ENCODE peak calls at places on chromosomes 1 and 21, in four cellular contexts. U is ovary, J is spleen, K is uterus. Y is an unnamed sample.

GRCh38 chr21:14591882-14592281 is 45.8 kb upstream of the SAMSN1 start:
- DNase-seq in K (peak; percentile 41), U (no peak), J (no peak), Y (no peak)

GRCh38 chr21:35476616-35477395 is 427.7 kb upstream of the RUNX1 start:
- DNase-seq in K (no peak), U (no peak), J (no peak), Y (no peak)

GRCh38 chr1:18784523-18784833 is 75.0 kb downstream of the TAS1R2 start:
- DNase-seq in J (no peak), K (no peak), U (no peak), Y (no peak)

GRCh38 chr1:16367968-16368910 is 1.2 kb downstream of the SZRD1 start:
- DNase-seq in U (no peak), J (no peak), K (no peak), Y (no peak)

GRCh38 chr1:30258471-30258870 is 464.9 kb downstream of the MATN1 start:
- DNase-seq in K (no peak), U (no peak), J (peak; percentile 14), Y (no peak)

GRCh38 chr21:15557925-15558324 is 171.9 kb upstream of the USP25 start:
- DNase-seq in K (no peak), J (no peak), U (no peak), Y (no peak)

GRCh38 chr1:222754386-222755139 is 17.6 kb downstream of the FAM177B start:
- DNase-seq in U (no peak), J (no peak), K (peak; percentile 76), Y (peak; percentile 88)

GRCh38 chr1:168199056-168199455 is 20.3 kb downstream of the TIPRL start:
- DNase-seq in K (no peak), U (no peak), J (no peak), Y (no peak)

GRCh38 chr1:242030071-242030470 is 31.2 kb upstream of the MAP1LC3C start:
- DNase-seq in U (no peak), J (no peak), K (no peak), Y (no peak)

GRCh38 chr1:165257969-165258459 is 98.5 kb downstream of the LMX1A start:
- DNase-seq in K (peak; percentile 30), U (no peak), J (no peak), Y (peak; percentile 69)

GRCh38 chr1:7218210-7218832 is 433.1 kb downstream of the CAMTA1 start:
- DNase-seq in K (no peak), U (no peak), J (no peak), Y (no peak)

GRCh38 chr1:228075801-228076271 is 6.7 kb upstream of the ARF1 start:
- DNase-seq in J (no peak), K (peak; percentile 10), U (peak; percentile 8), Y (peak; percentile 48)

GRCh38 chr1:225987491-225988316 is 11.4 kb downstream of the SDE2 start:
- DNase-seq in K (no peak), J (no peak), U (no peak), Y (no peak)

GRCh38 chr1:178541829-178542553 is 29.1 kb downstream of the TEX35 start:
- DNase-seq in U (peak; percentile 38), J (peak; percentile 89), K (peak; percentile 44), Y (no peak)
- TF ChIP-seq POLR2A in U (no peak), J (no peak), K (no peak), Y (no peak)

GRCh38 chr1:29166291-29166878 is 15.3 kb downstream of the SRSF4 start:
- DNase-seq in J (no peak), U (no peak), K (no peak), Y (no peak)
- TF ChIP-seq POLR2A in J (no peak), U (no peak), K (no peak), Y (no peak)

GRCh38 chr1:116409751-116410182 is 36.7 kb downstream of the ATP1A1 start:
- DNase-seq in K (no peak), U (no peak), J (no peak), Y (no peak)
- TF ChIP-seq POLR2A in K (no peak), U (no peak), J (no peak), Y (no peak)

GRCh38 chr1:21586926-21587601 is 77.8 kb downstream of the ALPL start:
- DNase-seq in K (peak; percentile 21), U (no peak), J (no peak), Y (no peak)
- TF ChIP-seq POLR2A in K (no peak), U (no peak), J (no peak), Y (no peak)

GRCh38 chr1:118912574-118912973 is 75.6 kb downstream of the TBX15 start:
- DNase-seq in U (no peak), J (no peak), K (no peak), Y (no peak)
- TF ChIP-seq POLR2A in U (no peak), J (no peak), K (no peak), Y (no peak)

DNA sequence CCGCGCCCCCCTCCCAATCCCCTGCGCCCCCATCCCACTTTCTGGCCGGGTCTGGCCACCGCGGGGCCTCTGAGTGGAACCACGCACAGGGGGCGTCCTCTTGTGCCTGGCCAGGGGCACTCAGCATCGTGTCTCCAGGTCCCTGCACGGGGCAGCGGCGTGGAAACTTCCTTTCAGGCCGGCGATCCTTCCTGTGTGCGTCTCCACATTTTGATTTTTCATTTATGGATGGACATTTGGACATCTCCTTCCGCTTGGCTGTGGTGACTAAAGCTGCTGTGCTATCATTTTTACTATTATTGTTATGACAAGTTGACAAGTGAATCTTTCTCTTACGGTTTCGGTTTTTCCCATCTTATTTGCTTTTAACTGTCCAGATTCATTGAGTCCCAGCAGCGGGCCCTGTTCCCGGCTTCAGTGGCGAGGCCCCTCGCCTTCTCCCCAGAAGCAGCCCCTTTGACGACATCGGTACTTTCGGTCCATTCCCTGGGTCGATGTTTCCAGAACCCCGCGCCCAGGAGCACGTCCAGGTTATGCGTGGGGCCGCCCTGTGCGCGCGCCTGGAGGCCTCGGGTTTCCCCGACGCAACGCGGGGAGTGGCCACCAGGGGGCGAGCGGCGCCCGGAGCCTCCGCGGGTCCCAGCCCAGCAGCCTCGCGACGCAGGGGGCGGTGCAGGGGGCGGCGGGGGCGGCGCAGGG is 12.4 kb upstream of the SLC19A1 start:
- DNase-seq in K (peak; percentile 89), J (peak; percentile 98), U (peak; percentile 82), Y (peak; percentile 91)
- TF ChIP-seq POLR2A in K (peak; percentile 49), J (no peak), U (peak; percentile 28), Y (no peak)

DNA sequence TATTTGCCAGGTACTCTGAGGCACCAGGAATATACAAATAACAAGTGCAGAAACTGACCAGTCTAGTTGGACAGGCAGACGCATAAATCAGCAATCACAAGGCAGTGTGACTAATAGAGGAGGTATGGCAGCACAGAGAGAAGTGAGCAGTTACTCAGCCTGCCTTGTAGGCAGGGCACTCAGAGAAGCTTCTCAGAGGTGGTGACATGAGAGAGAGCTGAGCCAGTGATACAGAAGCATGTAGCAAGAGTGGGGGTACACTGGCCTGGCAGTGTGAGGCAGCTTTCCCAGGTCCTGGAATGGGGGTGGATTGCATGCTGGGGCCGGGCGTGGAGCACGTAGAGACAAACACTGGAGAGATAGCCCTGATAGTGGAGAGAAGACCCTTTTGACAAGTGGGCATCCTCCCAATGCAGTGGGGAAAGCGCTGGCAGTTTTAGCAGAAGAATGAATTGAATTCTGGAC is 7.8 kb downstream of the PHLDA3 start:
- DNase-seq in J (no peak), K (peak; percentile 57), U (no peak), Y (peak; percentile 91)
- TF ChIP-seq POLR2A in J (no peak), K (no peak), U (no peak), Y (no peak)

GRCh38 chr1:67427947-67428346 is 2.3 kb downstream of the SERBP1 start:
- DNase-seq in K (no peak), J (no peak), U (no peak), Y (no peak)

GRCh38 chr1:67431156-67431765 is 1.1 kb upstream of the SERBP1 start:
- DNase-seq in U (no peak), J (no peak), K (no peak), Y (no peak)

GRCh38 chr1:67429011-67429527 is 1.1 kb downstream of the SERBP1 start:
- DNase-seq in K (no peak), J (peak; percentile 74), U (no peak), Y (no peak)

GRCh38 chr1:67430358-67431155 is at the start of gene SERBP1:
- DNase-seq in J (peak; percentile 99), K (peak; percentile 97), U (peak; percentile 94), Y (peak; percentile 97)

GRCh38 chr1:67429528-67430357 is 459 bp downstream of the SERBP1 start:
- DNase-seq in U (peak; percentile 22), J (peak; percentile 89), K (peak; percentile 30), Y (peak; percentile 68)
- TF ChIP-seq POLR2A in U (no peak), J (no peak), K (no peak), Y (peak; percentile 52)

GRCh38 chr1:8435569-8436071 is 117.7 kb downstream of the SLC45A1 start:
- DNase-seq in K (no peak), U (no peak), J (no peak), Y (no peak)

GRCh38 chr1:8441466-8441865 is 123.6 kb downstream of the SLC45A1 start:
- DNase-seq in U (no peak), K (no peak), J (no peak), Y (no peak)

GRCh38 chr1:8438449-8438848 is 120.5 kb downstream of the SLC45A1 start:
- DNase-seq in J (no peak), U (no peak), K (no peak), Y (peak; percentile 81)

GRCh38 chr1:8437286-8437685 is 119.4 kb downstream of the SLC45A1 start:
- DNase-seq in K (no peak), J (no peak), U (no peak), Y (no peak)

DNA sequence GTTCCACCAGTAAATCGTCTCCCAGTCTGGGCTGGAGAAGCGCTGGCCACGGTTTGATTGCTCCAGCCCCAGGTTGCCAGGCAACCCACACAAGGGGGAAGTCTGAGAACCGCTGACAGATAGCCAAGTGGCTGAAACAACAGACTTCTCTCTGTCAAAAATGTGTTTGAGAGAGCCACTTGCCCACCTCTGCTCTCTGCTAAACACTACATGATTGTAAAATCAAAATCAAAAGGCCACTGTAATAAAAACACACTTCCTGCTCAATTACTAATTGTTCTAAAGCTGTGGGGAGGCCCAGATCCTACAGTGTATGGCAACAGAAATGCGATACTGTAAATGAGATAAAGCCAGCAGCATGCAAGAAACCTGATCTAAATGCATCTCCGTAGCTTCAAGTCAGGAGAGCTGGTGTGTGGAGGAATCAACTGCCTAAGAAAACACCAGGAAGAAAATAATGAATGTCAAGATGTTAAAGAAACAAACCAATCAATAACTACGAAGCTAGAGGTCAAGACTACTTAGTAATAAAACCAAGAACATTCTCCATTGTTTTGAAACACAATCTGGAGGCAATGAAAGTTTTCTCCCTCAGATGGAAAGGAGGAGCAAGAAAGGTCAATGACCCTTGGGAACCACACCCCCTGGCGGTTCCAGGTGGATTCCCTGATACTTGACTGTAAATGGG is 121.2 kb downstream of the SLC45A1 start:
- DNase-seq in U (peak; percentile 66), J (peak; percentile 93), K (peak; percentile 80), Y (peak; percentile 92)
- TF ChIP-seq POLR2A in U (no peak), J (no peak), K (no peak), Y (no peak)

Y was measured in sigmoid colon.